ENCODE peak calls at places on chromosome 21, in five cellular contexts. H is Daoy, P is AG09309, G is HFF-Myc, Y is M059J. E is an unnamed sample.

GRCh38 chr21:42652527-42653491 is 612 bp upstream of the PDE9A start:
- DNase-seq in H (peak), P (no peak), G (no peak), Y (peak), E (no peak)

GRCh38 chr21:38438476-38438893 is 59.8 kb downstream of the ERG start:
- DNase-seq in H (peak), P (peak), G (no peak), Y (peak), E (no peak)

GRCh38 chr21:23633447-23633846 is 1973.8 kb downstream of the MRPL39 start:
- DNase-seq in H (no peak), P (no peak), G (no peak), Y (no peak), E (no peak)

GRCh38 chr21:35780983-35781382 is 279.3 kb downstream of the SETD4 start:
- DNase-seq in H (no peak), P (no peak), G (no peak), Y (no peak), E (no peak)

GRCh38 chr21:46168238-46168637 is 12.9 kb upstream of the FTCD start:
- DNase-seq in H (no peak), P (no peak), G (no peak), Y (no peak), E (no peak)

GRCh38 chr21:32496536-32496935 is 84.0 kb downstream of the EVA1C start:
- DNase-seq in H (no peak), P (no peak), G (no peak), Y (no peak), E (no peak)

GRCh38 chr21:22806278-22806677 is 1808.1 kb downstream of the NCAM2 start:
- DNase-seq in H (no peak), P (no peak), G (no peak), Y (no peak), E (no peak)

GRCh38 chr21:45618287-45618686 is 25.2 kb upstream of the PCBP3 start:
- DNase-seq in H (peak), P (no peak), G (no peak), Y (peak), E (no peak)

GRCh38 chr21:35420658-35421057 is 371.6 kb upstream of the RUNX1 start:
- DNase-seq in H (no peak), P (no peak), G (no peak), Y (no peak), E (no peak)

GRCh38 chr21:42063206-42063577 is 7.9 kb upstream of the UMODL1 start:
- DNase-seq in H (no peak), P (no peak), G (no peak), Y (no peak), E (no peak)

GRCh38 chr21:14115646-14116045 is 95.1 kb downstream of the LIPI start:
- DNase-seq in H (no peak), P (no peak), G (no peak), Y (no peak), E (no peak)

GRCh38 chr21:33834801-33835500 is 80.7 kb downstream of the ATP5PO start:
- DNase-seq in H (no peak), P (no peak), G (no peak), Y (no peak), E (no peak)

GRCh38 chr21:46035809-46036695 is 54.5 kb downstream of the COL6A1 start:
- DNase-seq in H (no peak), P (peak), G (peak), Y (no peak), E (no peak)

GRCh38 chr21:14913576-14914146 is 151.1 kb downstream of the NRIP1 start:
- DNase-seq in H (no peak), P (no peak), G (no peak), Y (no peak), E (no peak)

GRCh38 chr21:28991861-28992525 is 684 bp downstream of the LTN1 start:
- DNase-seq in H (no peak), P (no peak), G (no peak), Y (peak), E (peak)

E was measured in epithelial cell of esophagus.